ENCODE peak calls at places on chromosome 2, in five cellular contexts. Z, E, Q, Y and G are unnamed samples.

GRCh38 chr2:212953170-212953920 is 198.1 kb downstream of the IKZF2 start:
- DNase-seq in Z (no peak), E (no peak), Q (no peak), Y (no peak), G (no peak)

GRCh38 chr2:9547272-9547991 is 8.2 kb downstream of the ADAM17 start:
- DNase-seq in Z (no peak), E (no peak), Q (no peak), Y (no peak), G (no peak)

GRCh38 chr2:240464514-240465241 is 29.2 kb downstream of the GPC1 start:
- DNase-seq in Z (peak; percentile 7), E (peak; percentile 40), Q (no peak), Y (no peak), G (peak; percentile 13)

GRCh38 chr2:83370419-83370762 is 1088.7 kb downstream of the SUCLG1 start:
- DNase-seq in Z (no peak), E (no peak), Q (no peak), Y (no peak), G (no peak)

GRCh38 chr2:174236429-174236828 is 11.9 kb downstream of the OLA1 start:
- DNase-seq in Z (no peak), E (no peak), Q (no peak), Y (no peak), G (no peak)

GRCh38 chr2:237282568-237283128 is 131.3 kb downstream of the COL6A3 start:
- DNase-seq in Z (no peak), E (no peak), Q (no peak), Y (no peak), G (no peak)

GRCh38 chr2:232482301-232483238 is 5.1 kb downstream of the ECEL1 start:
- DNase-seq in Z (no peak), E (no peak), Q (no peak), Y (no peak), G (no peak)

GRCh38 chr2:10047616-10048500 is 4.5 kb downstream of the KLF11 start:
- DNase-seq in Z (no peak), E (no peak), Q (no peak), Y (no peak), G (no peak)

GRCh38 chr2:95374029-95374428 is 28.5 kb upstream of the FAHD2A start:
- DNase-seq in Z (no peak), E (no peak), Q (no peak), Y (no peak), G (no peak)

GRCh38 chr2:74537140-74537539 is 7.4 kb downstream of the HTRA2 start:
- DNase-seq in Z (no peak), E (no peak), Q (no peak), Y (no peak), G (no peak)

GRCh38 chr2:12008425-12009061 is 262.1 kb downstream of the LPIN1 start:
- DNase-seq in Z (no peak), E (no peak), Q (no peak), Y (no peak), G (no peak)

GRCh38 chr2:171383141-171383540 is 50.6 kb downstream of the METTL8 start:
- DNase-seq in Z (no peak), E (no peak), Q (no peak), Y (no peak), G (no peak)